ENCODE peak calls at places on chromosomes 16 and 17, in six cellular contexts. B is CD4-positive, alpha-beta memory T cell; G is effector memory CD4-positive, alpha-beta T cell; C is stomach; V is thoracic aorta; A is pancreas. W is an unnamed sample.
A peak's percentile ranks its signal among the peaks of the same experiment; 100 is the strongest.

GRCh38 chr17:17847102-17847501 is 10.3 kb upstream of the SREBF1 start:
- DNase-seq in A (no peak), B (no peak), G (no peak), V (no peak), C (no peak), W (no peak)

GRCh38 chr16:67796099-67796718 is 10.2 kb downstream of the RANBP10 start:
- DNase-seq in V (no peak), G (no peak), B (no peak), A (no peak), C (no peak), W (no peak)

GRCh38 chr16:16127469-16128116 is 95.7 kb downstream of the ABCC6 start:
- DNase-seq in G (peak; percentile 21), C (peak; percentile 74), B (peak; percentile 65), V (no peak), A (peak; percentile 50), W (peak; percentile 69)

GRCh38 chr16:2751577-2752034 is 832 bp upstream of the SRRM2 start:
- DNase-seq in B (no peak), A (no peak), V (no peak), G (no peak), C (no peak), W (no peak)

GRCh38 chr16:1781758-1782407 is 488 bp downstream of the SPSB3 start:
- DNase-seq in G (no peak), B (peak; percentile 52), A (peak; percentile 41), C (no peak), V (no peak), W (no peak)

GRCh38 chr16:14181371-14182050 is 110.4 kb downstream of the MRTFB start:
- DNase-seq in A (no peak), B (no peak), V (no peak), G (no peak), C (no peak), W (no peak)

GRCh38 chr17:76710863-76711611 is at the start of gene MXRA7:
- DNase-seq in C (peak; percentile 68), B (peak; percentile 34), G (peak; percentile 54), A (peak; percentile 73), V (no peak), W (peak; percentile 75)

GRCh38 chr16:53094013-53094630 is 39.3 kb downstream of the CHD9 start:
- DNase-seq in C (peak; percentile 82), A (no peak), V (no peak), B (peak; percentile 24), G (peak; percentile 58), W (peak; percentile 49)

GRCh38 chr16:75252946-75253911 is 1.8 kb upstream of the BCAR1 start:
- DNase-seq in A (peak; percentile 13), B (no peak), C (no peak), V (no peak), G (no peak), W (no peak)

GRCh38 chr16:52383071-52383470 is 163.9 kb downstream of the TOX3 start:
- DNase-seq in A (no peak), B (no peak), V (no peak), G (no peak), C (no peak), W (no peak)

GRCh38 chr16:10325783-10326543 is 59.9 kb upstream of the ATF7IP2 start:
- DNase-seq in B (no peak), G (no peak), C (no peak), A (peak; percentile 16), V (no peak), W (no peak)

GRCh38 chr17:77909236-77909635 is 49.3 kb upstream of the TNRC6C start:
- DNase-seq in C (no peak), B (no peak), G (no peak), V (no peak), A (no peak), W (no peak)

GRCh38 chr16:30724641-30725464 is 23.4 kb upstream of the PHKG2 start:
- DNase-seq in V (no peak), G (no peak), C (no peak), A (no peak), B (no peak), W (no peak)

GRCh38 chr16:18803569-18804462 is 2.5 kb upstream of the ARL6IP1 start:
- DNase-seq in G (no peak), V (no peak), B (no peak), C (no peak), A (no peak), W (no peak)

GRCh38 chr17:2723505-2723996 is 12.0 kb upstream of the CLUH start:
- DNase-seq in V (no peak), C (no peak), G (no peak), A (no peak), B (no peak), W (no peak)

GRCh38 chr17:73156166-73156840 is 8.5 kb upstream of the SSTR2 start:
- DNase-seq in C (peak; percentile 83), B (peak; percentile 36), G (no peak), A (peak; percentile 64), V (no peak), W (peak; percentile 32)

GRCh38 chr17:43873815-43874214 is 26.8 kb downstream of the CD300LG start:
- DNase-seq in B (no peak), G (no peak), V (no peak), C (no peak), A (no peak), W (no peak)

GRCh38 chr16:23148513-23149266 is 562 bp downstream of the USP31 start:
- DNase-seq in G (peak; percentile 20), C (peak; percentile 76), V (no peak), A (peak; percentile 75), B (peak; percentile 61), W (peak; percentile 48)

GRCh38 chr17:38885728-38886642 is 16.1 kb downstream of the LASP1 start:
- DNase-seq in C (no peak), V (no peak), A (no peak), B (no peak), G (no peak), W (no peak)

GRCh38 chr16:50997679-50998078 is 153.4 kb downstream of the SALL1 start:
- DNase-seq in B (no peak), G (no peak), C (no peak), A (no peak), V (no peak), W (no peak)

GRCh38 chr17:81396722-81397313 is 1.6 kb downstream of the BAHCC1 start:
- DNase-seq in G (no peak), V (no peak), B (peak; percentile 39), C (peak; percentile 56), A (no peak), W (no peak)

GRCh38 chr16:83956336-83957289 is 3.6 kb downstream of the OSGIN1 start:
- DNase-seq in B (peak; percentile 57), A (peak; percentile 67), G (peak; percentile 19), C (peak; percentile 84), V (peak; percentile 33), W (peak; percentile 61)

GRCh38 chr17:17179371-17179827 is 26.7 kb downstream of the PLD6 start:
- DNase-seq in A (no peak), V (no peak), C (no peak), G (no peak), B (peak; percentile 62), W (no peak)

GRCh38 chr17:47852113-47852949 is 1.4 kb upstream of the SP6 start:
- DNase-seq in C (no peak), V (no peak), B (no peak), A (no peak), G (no peak), W (no peak)

GRCh38 chr17:61597606-61598005 is 6.6 kb upstream of the NACA2 start:
- DNase-seq in C (no peak), A (no peak), V (no peak), G (no peak), B (no peak), W (no peak)

GRCh38 chr17:49180303-49180702 is 30.1 kb downstream of the GNGT2 start:
- DNase-seq in A (peak; percentile 21), V (no peak), B (peak; percentile 56), C (peak; percentile 73), G (peak; percentile 42), W (peak; percentile 69)
- H3K9me3 ChIP-seq in A (no peaks in the 10 kb centered on the region), V (peaks cover 15% of the 10 kb centered on the region), B (peaks cover 10% of the 10 kb centered on the region), C (peaks cover 29% of the 10 kb centered on the region), G (peaks cover 13% of the 10 kb centered on the region), W (peaks cover 6% of the 10 kb centered on the region)

DNA sequence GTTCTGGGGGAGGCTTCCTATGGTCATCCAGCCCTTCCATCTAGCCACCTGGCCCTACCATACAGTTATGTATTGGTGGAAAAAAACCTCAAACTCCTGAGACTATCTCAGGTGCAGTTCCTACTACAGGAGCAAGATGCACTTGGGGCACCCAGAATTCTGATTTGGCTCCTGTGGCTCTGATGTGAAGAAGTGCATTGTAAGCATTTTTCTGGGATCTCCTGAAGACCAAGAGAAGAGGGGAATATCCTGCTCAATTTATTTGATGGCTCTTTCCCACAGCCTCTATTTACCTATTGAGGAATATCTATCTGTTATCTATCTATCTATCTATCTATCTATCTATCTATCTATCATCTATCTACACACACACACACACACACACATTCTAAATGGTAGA is 1981.5 kb downstream of the TP53TG3F start:
- DNase-seq in B (no peak), V (no peak), A (no peak), C (no peak), G (no peak), W (no peak)
- H3K9me3 ChIP-seq in B (peaks cover 7% of the 10 kb centered on the region), V (no peaks in the 10 kb centered on the region), A (no peaks in the 10 kb centered on the region), C (peaks cover 9% of the 10 kb centered on the region), G (no peaks in the 10 kb centered on the region), W (no peaks in the 10 kb centered on the region)

DNA sequence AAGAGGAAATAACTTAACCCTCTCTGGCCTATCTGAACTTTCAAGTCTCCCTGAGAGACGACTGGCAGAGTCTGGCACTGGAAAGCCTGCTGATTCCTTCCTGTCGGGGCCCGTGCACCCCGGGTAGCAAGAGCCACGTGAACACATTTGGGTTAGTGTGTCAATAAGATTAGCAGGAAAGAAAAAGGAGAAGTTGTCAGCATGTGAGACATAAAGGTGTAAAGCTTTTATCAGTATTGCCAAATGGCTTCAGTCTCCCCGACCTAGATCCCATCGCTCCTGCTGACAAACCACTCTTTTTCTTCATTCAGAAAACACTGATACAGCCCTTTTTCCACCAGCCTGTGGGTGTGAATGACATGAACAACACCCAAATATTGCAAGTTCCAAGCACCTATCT is 74.4 kb downstream of the CCT6B start:
- DNase-seq in B (no peak), V (no peak), G (no peak), C (no peak), A (no peak), W (no peak)
- H3K9me3 ChIP-seq in B (no peaks in the 10 kb centered on the region), V (no peaks in the 10 kb centered on the region), G (no peaks in the 10 kb centered on the region), C (no peaks in the 10 kb centered on the region), A (no peaks in the 10 kb centered on the region), W (no peaks in the 10 kb centered on the region)

GRCh38 chr16:26252598-26252997 is 560.8 kb downstream of the HS3ST4 start:
- DNase-seq in B (no peak), A (no peak), C (no peak), G (no peak), V (no peak), W (no peak)

DNA sequence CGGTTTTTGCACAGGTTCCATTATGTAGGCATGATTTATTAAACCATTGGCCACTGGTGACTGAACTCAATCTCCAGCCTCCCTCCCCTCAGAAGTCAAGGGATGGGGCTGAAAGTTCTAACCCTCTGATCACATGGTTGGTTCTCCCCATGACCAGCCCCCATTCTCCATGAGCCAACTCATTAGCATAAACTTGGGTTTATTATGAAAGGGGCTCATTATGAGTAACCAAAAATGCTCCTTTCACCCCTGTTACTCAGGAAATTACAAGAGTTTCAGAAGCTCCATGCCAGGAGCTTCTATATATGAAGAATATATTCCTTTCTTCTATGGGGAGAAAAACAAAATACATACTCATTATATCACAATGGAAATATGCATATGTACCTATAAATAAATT is 555.3 kb downstream of the HS3ST4 start:
- DNase-seq in G (no peak), B (no peak), A (no peak), V (no peak), C (no peak), W (no peak)
- H3K9me3 ChIP-seq in G (no peaks in the 10 kb centered on the region), B (no peaks in the 10 kb centered on the region), A (no peaks in the 10 kb centered on the region), V (no peaks in the 10 kb centered on the region), C (no peaks in the 10 kb centered on the region), W (no peaks in the 10 kb centered on the region)

W was measured in CD8-positive, alpha-beta T cell.